ENCODE peak calls at places on chromosomes 11 and 22, in six cellular contexts. X, R, O, M, K and I are unnamed samples. For H3K4me1 and H3K36me3, the result is how much of the 10 kb centered on the place peaks cover.

GRCh38 chr11:35947437-35947836 is 3.6 kb downstream of the LDLRAD3 start:
- DNase-seq in X (no peak), R (no peak), O (no peak), M (no peak), K (no peak), I (no peak)

GRCh38 chr11:81987829-81988472 is 745.7 kb downstream of the FAM181B start:
- DNase-seq in X (no peak), R (peak), O (no peak), M (no peak), K (no peak), I (no peak)

GRCh38 chr11:68709064-68709463 is 24.7 kb downstream of the GAL start:
- DNase-seq in X (no peak), R (no peak), O (no peak), M (no peak), K (no peak), I (no peak)

GRCh38 chr22:42883970-42884369 is 26.9 kb upstream of the ARFGAP3 start:
- DNase-seq in X (no peak), R (no peak), O (no peak), M (no peak), K (no peak), I (no peak)

GRCh38 chr11:76652989-76653673 is 17.4 kb downstream of the LRRC32 start:
- DNase-seq in X (peak), R (no peak), O (no peak), M (no peak), K (peak), I (peak)

GRCh38 chr11:45622283-45622682 is 43.1 kb downstream of the CHST1 start:
- DNase-seq in X (no peak), R (no peak), O (no peak), M (no peak), K (no peak), I (no peak)

GRCh38 chr22:37618674-37619073 is 10.0 kb downstream of the GGA1 start:
- DNase-seq in X (no peak), R (no peak), O (no peak), M (no peak), K (no peak), I (no peak)

GRCh38 chr11:135075740-135076139 is 663.7 kb upstream of the B3GAT1 start:
- DNase-seq in X (peak), R (peak), O (peak), M (peak), K (peak), I (peak)

GRCh38 chr22:44091021-44091721 is 67.1 kb downstream of the PARVB start:
- DNase-seq in X (no peak), R (no peak), O (peak), M (peak), K (no peak), I (no peak)

DNA sequence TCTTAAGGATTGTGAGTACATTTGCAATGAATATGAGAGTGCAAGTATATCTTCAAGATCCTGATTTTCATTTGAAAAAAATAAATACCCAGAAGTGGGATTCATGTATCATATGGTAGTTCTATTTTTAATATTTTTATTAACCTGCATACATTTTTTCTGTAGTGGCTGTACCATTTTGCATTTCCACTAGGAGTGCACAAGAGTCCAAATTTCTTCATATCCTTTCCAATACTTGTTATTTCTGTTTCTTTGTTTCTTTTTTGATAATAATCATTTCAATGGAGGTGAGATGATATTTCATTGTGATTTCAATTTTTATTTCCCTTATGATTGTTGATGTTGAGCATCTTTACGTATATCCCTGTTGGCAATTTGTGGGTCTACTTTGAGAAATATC is 759.8 kb upstream of the CNTN5 start:
- DNase-seq in X (no peak), R (no peak), O (no peak), M (no peak), K (no peak), I (no peak)
- TF ChIP-seq CTCF in X (no peak), R (no peak), O (peak), M (no peak), K (no peak), I (peak)

GRCh38 chr22:46081831-46082210 is 68.5 kb upstream of the PPARA start:
- DNase-seq in X (peak), R (no peak), O (peak), M (no peak), K (no peak), I (no peak)

GRCh38 chr22:46079093-46079860 is 71.0 kb upstream of the PPARA start:
- DNase-seq in X (peak), R (no peak), O (no peak), M (no peak), K (no peak), I (no peak)

GRCh38 chr22:46079861-46080821 is 70.2 kb upstream of the PPARA start:
- DNase-seq in X (peak), R (peak), O (no peak), M (no peak), K (no peak), I (no peak)

GRCh38 chr22:46082633-46083032 is 67.7 kb upstream of the PPARA start:
- DNase-seq in X (no peak), R (no peak), O (no peak), M (no peak), K (no peak), I (no peak)

DNA sequence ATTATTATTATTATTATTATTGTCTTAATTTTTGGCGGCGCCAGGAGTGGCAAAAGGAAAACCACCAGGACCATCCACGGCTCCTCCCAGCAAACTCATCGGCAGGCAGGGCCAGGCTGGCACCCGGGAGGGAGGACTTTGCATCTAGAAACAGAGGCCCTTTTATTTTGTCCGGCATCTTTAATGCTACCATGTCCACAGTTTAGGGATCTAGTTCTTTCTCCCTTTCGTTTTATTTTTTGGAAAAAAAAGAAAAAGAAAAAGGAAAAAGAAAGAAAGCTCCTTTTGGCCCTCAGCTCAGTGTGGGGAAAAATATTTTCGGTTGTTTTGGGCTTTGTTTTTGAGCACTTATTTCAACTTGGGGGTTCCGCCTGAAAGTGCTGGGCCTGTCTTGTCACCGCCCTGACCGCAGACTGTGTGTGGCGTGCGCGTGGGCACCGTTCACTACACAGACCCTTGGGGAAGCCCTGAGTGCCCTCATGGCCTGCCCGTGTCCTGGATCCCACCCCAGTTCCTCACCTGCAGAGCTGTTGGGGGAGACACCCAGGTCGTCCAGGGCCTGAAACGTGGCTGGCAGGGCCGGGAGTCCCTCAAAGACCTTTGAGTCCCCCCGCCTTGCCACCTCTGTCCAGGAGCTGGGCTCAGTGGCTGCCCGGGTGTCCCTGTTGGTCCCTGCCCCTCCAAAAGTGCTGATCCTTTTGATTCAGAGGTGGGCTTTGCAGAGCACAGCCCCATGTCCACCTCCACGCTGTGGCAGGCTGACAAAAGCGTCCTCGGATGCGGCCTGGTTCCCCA is 69.1 kb upstream of the PPARA start:
- DNase-seq in X (peak), R (no peak), O (no peak), M (no peak), K (no peak), I (no peak)
- H3K4me1 ChIP-seq in X (under half), R (half or more), O (under half), M (under half), K (under half), I (under half)

GRCh38 chr22:35266277-35266676 is 9.0 kb downstream of the HMGXB4 start:
- DNase-seq in X (no peak), R (no peak), O (no peak), M (no peak), K (no peak), I (no peak)
- H3K36me3 ChIP-seq in X (under half), R (under half), O (under half), M (half or more), K (under half), I (half or more)

DNA sequence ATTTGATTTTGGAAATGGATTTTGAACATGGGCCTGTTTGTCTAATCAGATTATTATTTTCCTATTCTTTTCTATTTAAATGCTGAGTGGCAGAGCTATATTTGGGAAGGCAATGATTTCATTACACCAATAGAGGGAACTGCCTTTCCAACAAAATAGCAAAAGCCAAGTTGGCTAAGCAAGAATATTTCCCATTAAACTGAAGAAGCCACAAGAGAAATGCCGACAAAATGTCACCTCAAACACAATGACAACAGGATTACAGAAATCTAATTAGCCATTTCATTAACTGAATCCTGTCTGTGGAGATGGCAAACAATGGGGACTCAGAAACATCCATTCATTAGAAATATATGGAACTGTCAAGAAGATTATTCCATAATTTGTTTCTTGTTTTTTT is 1593.1 kb upstream of the RAG2 start:
- DNase-seq in X (no peak), R (no peak), O (no peak), M (no peak), K (no peak), I (no peak)
- TF ChIP-seq CTCF in X (no peak), R (no peak), O (no peak), M (no peak), K (no peak), I (no peak)

GRCh38 chr22:20135265-20135664 is 3.7 kb downstream of the ZDHHC8 start:
- DNase-seq in X (no peak), R (no peak), O (no peak), M (no peak), K (no peak), I (no peak)
- H3K4me1 ChIP-seq in X (under half), R (half or more), O (under half), M (under half), K (under half), I (under half)